ENCODE peak calls at places on chromosomes 6 and 20, in nine cellular contexts. One of them, this sample, is unnamed.

GRCh38 chr6:3540980-3541379 is 84.1 kb upstream of the SLC22A23 start:
- DNase-seq in WTC11: no peak
- DNase-seq in SHP77: no peak
- DNase-seq in ureter: no peak
- DNase-seq in stimulated activated CD8-positive, alpha-beta memory T cell treated with anti-CD3 and anti-CD28 coated beads, Interleukin-2, amount 100 ng/mL, for 48 hours: no peak
- DNase-seq in iPS-NIHi11: no peak
- DNase-seq in central memory CD4-positive, alpha-beta T cell: no peak
- DNase-seq in stimulated activated CD4-positive, alpha-beta T cell treated with anti-CD3 and anti-CD28 coated beads, Interleukin-2, amount 100 ng/mL, for 24 hours: no peak
- DNase-seq in fibroblast of pulmonary artery: no peak
- DNase-seq in this sample: no peak

GRCh38 chr6:24480705-24481104 is 8.7 kb downstream of the GPLD1 start:
- DNase-seq in WTC11: no peak
- DNase-seq in SHP77: no peak
- DNase-seq in ureter: no peak
- DNase-seq in stimulated activated CD8-positive, alpha-beta memory T cell treated with anti-CD3 and anti-CD28 coated beads, Interleukin-2, amount 100 ng/mL, for 48 hours: no peak
- DNase-seq in iPS-NIHi11: no peak
- DNase-seq in central memory CD4-positive, alpha-beta T cell: no peak
- DNase-seq in stimulated activated CD4-positive, alpha-beta T cell treated with anti-CD3 and anti-CD28 coated beads, Interleukin-2, amount 100 ng/mL, for 24 hours: no peak
- DNase-seq in fibroblast of pulmonary artery: no peak
- DNase-seq in this sample: no peak

GRCh38 chr20:39258253-39258652 is 296.1 kb downstream of the DHX35 start:
- DNase-seq in WTC11: no peak
- DNase-seq in SHP77: no peak
- DNase-seq in ureter: no peak
- DNase-seq in stimulated activated CD8-positive, alpha-beta memory T cell treated with anti-CD3 and anti-CD28 coated beads, Interleukin-2, amount 100 ng/mL, for 48 hours: no peak
- DNase-seq in iPS-NIHi11: no peak
- DNase-seq in central memory CD4-positive, alpha-beta T cell: no peak
- DNase-seq in stimulated activated CD4-positive, alpha-beta T cell treated with anti-CD3 and anti-CD28 coated beads, Interleukin-2, amount 100 ng/mL, for 24 hours: no peak
- DNase-seq in fibroblast of pulmonary artery: no peak
- DNase-seq in this sample: no peak

GRCh38 chr6:134593887-134594286 is 276.0 kb upstream of the SGK1 start:
- DNase-seq in WTC11: no peak
- DNase-seq in SHP77: peak; percentile 40
- DNase-seq in ureter: no peak
- DNase-seq in stimulated activated CD8-positive, alpha-beta memory T cell treated with anti-CD3 and anti-CD28 coated beads, Interleukin-2, amount 100 ng/mL, for 48 hours: no peak
- DNase-seq in iPS-NIHi11: no peak
- DNase-seq in central memory CD4-positive, alpha-beta T cell: no peak
- DNase-seq in stimulated activated CD4-positive, alpha-beta T cell treated with anti-CD3 and anti-CD28 coated beads, Interleukin-2, amount 100 ng/mL, for 24 hours: no peak
- DNase-seq in fibroblast of pulmonary artery: no peak
- DNase-seq in this sample: no peak

GRCh38 chr6:42402184-42402583 is 49.5 kb downstream of the TRERF1 start:
- DNase-seq in WTC11: no peak
- DNase-seq in SHP77: peak; percentile 3
- DNase-seq in ureter: no peak
- DNase-seq in stimulated activated CD8-positive, alpha-beta memory T cell treated with anti-CD3 and anti-CD28 coated beads, Interleukin-2, amount 100 ng/mL, for 48 hours: no peak
- DNase-seq in iPS-NIHi11: no peak
- DNase-seq in central memory CD4-positive, alpha-beta T cell: no peak
- DNase-seq in stimulated activated CD4-positive, alpha-beta T cell treated with anti-CD3 and anti-CD28 coated beads, Interleukin-2, amount 100 ng/mL, for 24 hours: peak; percentile 59
- DNase-seq in fibroblast of pulmonary artery: peak; percentile 38
- DNase-seq in this sample: no peak

GRCh38 chr6:14068133-14068532 is 49.4 kb upstream of the CD83 start:
- DNase-seq in WTC11: no peak
- DNase-seq in SHP77: no peak
- DNase-seq in ureter: no peak
- DNase-seq in stimulated activated CD8-positive, alpha-beta memory T cell treated with anti-CD3 and anti-CD28 coated beads, Interleukin-2, amount 100 ng/mL, for 48 hours: no peak
- DNase-seq in iPS-NIHi11: no peak
- DNase-seq in central memory CD4-positive, alpha-beta T cell: no peak
- DNase-seq in stimulated activated CD4-positive, alpha-beta T cell treated with anti-CD3 and anti-CD28 coated beads, Interleukin-2, amount 100 ng/mL, for 24 hours: no peak
- DNase-seq in fibroblast of pulmonary artery: peak; percentile 81
- DNase-seq in this sample: no peak

GRCh38 chr20:57622579-57623381 is 2.6 kb upstream of the ZBP1 start:
- DNase-seq in WTC11: peak; percentile 85
- DNase-seq in SHP77: peak; percentile 61
- DNase-seq in ureter: no peak
- DNase-seq in stimulated activated CD8-positive, alpha-beta memory T cell treated with anti-CD3 and anti-CD28 coated beads, Interleukin-2, amount 100 ng/mL, for 48 hours: no peak
- DNase-seq in iPS-NIHi11: peak; percentile 89
- DNase-seq in central memory CD4-positive, alpha-beta T cell: peak; percentile 58
- DNase-seq in stimulated activated CD4-positive, alpha-beta T cell treated with anti-CD3 and anti-CD28 coated beads, Interleukin-2, amount 100 ng/mL, for 24 hours: peak; percentile 73
- DNase-seq in fibroblast of pulmonary artery: peak; percentile 56
- DNase-seq in this sample: peak; percentile 80

GRCh38 chr6:53793318-53793975 is 1.4 kb upstream of the LRRC1 start:
- DNase-seq in WTC11: peak; percentile 38
- DNase-seq in SHP77: peak; percentile 61
- DNase-seq in ureter: peak; percentile 78
- DNase-seq in stimulated activated CD8-positive, alpha-beta memory T cell treated with anti-CD3 and anti-CD28 coated beads, Interleukin-2, amount 100 ng/mL, for 48 hours: peak; percentile 8
- DNase-seq in iPS-NIHi11: peak; percentile 65
- DNase-seq in central memory CD4-positive, alpha-beta T cell: peak; percentile 31
- DNase-seq in stimulated activated CD4-positive, alpha-beta T cell treated with anti-CD3 and anti-CD28 coated beads, Interleukin-2, amount 100 ng/mL, for 24 hours: peak; percentile 46
- DNase-seq in fibroblast of pulmonary artery: peak; percentile 62
- DNase-seq in this sample: peak; percentile 70

GRCh38 chr6:35725721-35726438 is 11.0 kb upstream of the ARMC12 start:
- DNase-seq in WTC11: no peak
- DNase-seq in SHP77: no peak
- DNase-seq in ureter: peak; percentile 77
- DNase-seq in stimulated activated CD8-positive, alpha-beta memory T cell treated with anti-CD3 and anti-CD28 coated beads, Interleukin-2, amount 100 ng/mL, for 48 hours: no peak
- DNase-seq in iPS-NIHi11: no peak
- DNase-seq in central memory CD4-positive, alpha-beta T cell: peak; percentile 19
- DNase-seq in stimulated activated CD4-positive, alpha-beta T cell treated with anti-CD3 and anti-CD28 coated beads, Interleukin-2, amount 100 ng/mL, for 24 hours: no peak
- DNase-seq in fibroblast of pulmonary artery: peak; percentile 87
- DNase-seq in this sample: peak; percentile 86

GRCh38 chr6:3292431-3293197 is 33.9 kb downstream of the PSMG4 start:
- DNase-seq in WTC11: peak; percentile 6
- DNase-seq in SHP77: no peak
- DNase-seq in ureter: no peak
- DNase-seq in stimulated activated CD8-positive, alpha-beta memory T cell treated with anti-CD3 and anti-CD28 coated beads, Interleukin-2, amount 100 ng/mL, for 48 hours: no peak
- DNase-seq in iPS-NIHi11: no peak
- DNase-seq in central memory CD4-positive, alpha-beta T cell: no peak
- DNase-seq in stimulated activated CD4-positive, alpha-beta T cell treated with anti-CD3 and anti-CD28 coated beads, Interleukin-2, amount 100 ng/mL, for 24 hours: no peak
- DNase-seq in fibroblast of pulmonary artery: no peak
- DNase-seq in this sample: peak; percentile 26

GRCh38 chr6:117449549-117450439 is 24.1 kb upstream of the ROS1 start:
- DNase-seq in WTC11: peak; percentile 33
- DNase-seq in SHP77: peak; percentile 29
- DNase-seq in ureter: peak; percentile 53
- DNase-seq in stimulated activated CD8-positive, alpha-beta memory T cell treated with anti-CD3 and anti-CD28 coated beads, Interleukin-2, amount 100 ng/mL, for 48 hours: peak; percentile 17
- DNase-seq in iPS-NIHi11: peak; percentile 22
- DNase-seq in central memory CD4-positive, alpha-beta T cell: peak; percentile 54
- DNase-seq in stimulated activated CD4-positive, alpha-beta T cell treated with anti-CD3 and anti-CD28 coated beads, Interleukin-2, amount 100 ng/mL, for 24 hours: peak; percentile 69
- DNase-seq in fibroblast of pulmonary artery: peak; percentile 91
- DNase-seq in this sample: no peak

GRCh38 chr6:86192123-86192522 is 549.4 kb upstream of the SYNCRIP start:
- DNase-seq in WTC11: no peak
- DNase-seq in SHP77: peak; percentile 3
- DNase-seq in ureter: no peak
- DNase-seq in stimulated activated CD8-positive, alpha-beta memory T cell treated with anti-CD3 and anti-CD28 coated beads, Interleukin-2, amount 100 ng/mL, for 48 hours: no peak
- DNase-seq in iPS-NIHi11: peak; percentile 25
- DNase-seq in central memory CD4-positive, alpha-beta T cell: no peak
- DNase-seq in stimulated activated CD4-positive, alpha-beta T cell treated with anti-CD3 and anti-CD28 coated beads, Interleukin-2, amount 100 ng/mL, for 24 hours: no peak
- DNase-seq in fibroblast of pulmonary artery: peak; percentile 4
- DNase-seq in this sample: no peak

GRCh38 chr20:50273601-50274491 is 83.2 kb downstream of the CEBPB start:
- DNase-seq in WTC11: peak; percentile 26
- DNase-seq in SHP77: no peak
- DNase-seq in ureter: no peak
- DNase-seq in stimulated activated CD8-positive, alpha-beta memory T cell treated with anti-CD3 and anti-CD28 coated beads, Interleukin-2, amount 100 ng/mL, for 48 hours: no peak
- DNase-seq in iPS-NIHi11: no peak
- DNase-seq in central memory CD4-positive, alpha-beta T cell: no peak
- DNase-seq in stimulated activated CD4-positive, alpha-beta T cell treated with anti-CD3 and anti-CD28 coated beads, Interleukin-2, amount 100 ng/mL, for 24 hours: no peak
- DNase-seq in fibroblast of pulmonary artery: no peak
- DNase-seq in this sample: no peak

GRCh38 chr6:150044621-150045145 is 19.4 kb upstream of the RAET1L start:
- DNase-seq in WTC11: no peak
- DNase-seq in SHP77: no peak
- DNase-seq in ureter: no peak
- DNase-seq in stimulated activated CD8-positive, alpha-beta memory T cell treated with anti-CD3 and anti-CD28 coated beads, Interleukin-2, amount 100 ng/mL, for 48 hours: no peak
- DNase-seq in iPS-NIHi11: no peak
- DNase-seq in central memory CD4-positive, alpha-beta T cell: no peak
- DNase-seq in stimulated activated CD4-positive, alpha-beta T cell treated with anti-CD3 and anti-CD28 coated beads, Interleukin-2, amount 100 ng/mL, for 24 hours: no peak
- DNase-seq in fibroblast of pulmonary artery: no peak
- DNase-seq in this sample: no peak

GRCh38 chr6:64270083-64270482 is 634.5 kb downstream of the PHF3 start:
- DNase-seq in WTC11: no peak
- DNase-seq in SHP77: no peak
- DNase-seq in ureter: no peak
- DNase-seq in stimulated activated CD8-positive, alpha-beta memory T cell treated with anti-CD3 and anti-CD28 coated beads, Interleukin-2, amount 100 ng/mL, for 48 hours: no peak
- DNase-seq in iPS-NIHi11: no peak
- DNase-seq in central memory CD4-positive, alpha-beta T cell: no peak
- DNase-seq in stimulated activated CD4-positive, alpha-beta T cell treated with anti-CD3 and anti-CD28 coated beads, Interleukin-2, amount 100 ng/mL, for 24 hours: no peak
- DNase-seq in fibroblast of pulmonary artery: no peak
- DNase-seq in this sample: no peak

GRCh38 chr6:39965716-39966115 is 31.5 kb upstream of the MOCS1 start:
- DNase-seq in WTC11: no peak
- DNase-seq in SHP77: no peak
- DNase-seq in ureter: no peak
- DNase-seq in stimulated activated CD8-positive, alpha-beta memory T cell treated with anti-CD3 and anti-CD28 coated beads, Interleukin-2, amount 100 ng/mL, for 48 hours: no peak
- DNase-seq in iPS-NIHi11: no peak
- DNase-seq in central memory CD4-positive, alpha-beta T cell: no peak
- DNase-seq in stimulated activated CD4-positive, alpha-beta T cell treated with anti-CD3 and anti-CD28 coated beads, Interleukin-2, amount 100 ng/mL, for 24 hours: no peak
- DNase-seq in fibroblast of pulmonary artery: no peak
- DNase-seq in this sample: no peak

GRCh38 chr6:107692351-107692750 is 131.8 kb downstream of the SCML4 start:
- DNase-seq in WTC11: no peak
- DNase-seq in SHP77: no peak
- DNase-seq in ureter: no peak
- DNase-seq in stimulated activated CD8-positive, alpha-beta memory T cell treated with anti-CD3 and anti-CD28 coated beads, Interleukin-2, amount 100 ng/mL, for 48 hours: no peak
- DNase-seq in iPS-NIHi11: no peak
- DNase-seq in central memory CD4-positive, alpha-beta T cell: no peak
- DNase-seq in stimulated activated CD4-positive, alpha-beta T cell treated with anti-CD3 and anti-CD28 coated beads, Interleukin-2, amount 100 ng/mL, for 24 hours: no peak
- DNase-seq in fibroblast of pulmonary artery: peak; percentile 81
- DNase-seq in this sample: no peak

GRCh38 chr6:30007132-30007764 is 53.8 kb upstream of the POLR1H start:
- DNase-seq in WTC11: peak; percentile 81
- DNase-seq in SHP77: no peak
- DNase-seq in ureter: no peak
- DNase-seq in stimulated activated CD8-positive, alpha-beta memory T cell treated with anti-CD3 and anti-CD28 coated beads, Interleukin-2, amount 100 ng/mL, for 48 hours: no peak
- DNase-seq in iPS-NIHi11: peak; percentile 46
- DNase-seq in central memory CD4-positive, alpha-beta T cell: peak; percentile 7
- DNase-seq in stimulated activated CD4-positive, alpha-beta T cell treated with anti-CD3 and anti-CD28 coated beads, Interleukin-2, amount 100 ng/mL, for 24 hours: peak; percentile 19
- DNase-seq in fibroblast of pulmonary artery: no peak
- DNase-seq in this sample: peak; percentile 82

GRCh38 chr6:100346828-100347227 is 117.9 kb downstream of the SIM1 start:
- DNase-seq in WTC11: no peak
- DNase-seq in SHP77: no peak
- DNase-seq in ureter: no peak
- DNase-seq in stimulated activated CD8-positive, alpha-beta memory T cell treated with anti-CD3 and anti-CD28 coated beads, Interleukin-2, amount 100 ng/mL, for 48 hours: no peak
- DNase-seq in iPS-NIHi11: no peak
- DNase-seq in central memory CD4-positive, alpha-beta T cell: no peak
- DNase-seq in stimulated activated CD4-positive, alpha-beta T cell treated with anti-CD3 and anti-CD28 coated beads, Interleukin-2, amount 100 ng/mL, for 24 hours: no peak
- DNase-seq in fibroblast of pulmonary artery: peak; percentile 77
- DNase-seq in this sample: no peak

GRCh38 chr6:40268166-40268958 is 318.8 kb downstream of the LRFN2 start:
- DNase-seq in WTC11: no peak
- DNase-seq in SHP77: no peak
- DNase-seq in ureter: no peak
- DNase-seq in stimulated activated CD8-positive, alpha-beta memory T cell treated with anti-CD3 and anti-CD28 coated beads, Interleukin-2, amount 100 ng/mL, for 48 hours: no peak
- DNase-seq in iPS-NIHi11: no peak
- DNase-seq in central memory CD4-positive, alpha-beta T cell: no peak
- DNase-seq in stimulated activated CD4-positive, alpha-beta T cell treated with anti-CD3 and anti-CD28 coated beads, Interleukin-2, amount 100 ng/mL, for 24 hours: no peak
- DNase-seq in fibroblast of pulmonary artery: no peak
- DNase-seq in this sample: no peak

GRCh38 chr20:50758469-50758868 is 27.1 kb downstream of the PARD6B start:
- DNase-seq in WTC11: no peak
- DNase-seq in SHP77: no peak
- DNase-seq in ureter: no peak
- DNase-seq in stimulated activated CD8-positive, alpha-beta memory T cell treated with anti-CD3 and anti-CD28 coated beads, Interleukin-2, amount 100 ng/mL, for 48 hours: no peak
- DNase-seq in iPS-NIHi11: no peak
- DNase-seq in central memory CD4-positive, alpha-beta T cell: no peak
- DNase-seq in stimulated activated CD4-positive, alpha-beta T cell treated with anti-CD3 and anti-CD28 coated beads, Interleukin-2, amount 100 ng/mL, for 24 hours: no peak
- DNase-seq in fibroblast of pulmonary artery: no peak
- DNase-seq in this sample: no peak

GRCh38 chr6:99514089-99514488 is 1.1 kb downstream of the USP45 start:
- DNase-seq in WTC11: no peak
- DNase-seq in SHP77: no peak
- DNase-seq in ureter: no peak
- DNase-seq in stimulated activated CD8-positive, alpha-beta memory T cell treated with anti-CD3 and anti-CD28 coated beads, Interleukin-2, amount 100 ng/mL, for 48 hours: no peak
- DNase-seq in iPS-NIHi11: peak; percentile 12
- DNase-seq in central memory CD4-positive, alpha-beta T cell: no peak
- DNase-seq in stimulated activated CD4-positive, alpha-beta T cell treated with anti-CD3 and anti-CD28 coated beads, Interleukin-2, amount 100 ng/mL, for 24 hours: no peak
- DNase-seq in fibroblast of pulmonary artery: no peak
- DNase-seq in this sample: no peak

GRCh38 chr6:163579880-163580295 is 165.4 kb downstream of the QKI start:
- DNase-seq in WTC11: no peak
- DNase-seq in SHP77: no peak
- DNase-seq in ureter: no peak
- DNase-seq in stimulated activated CD8-positive, alpha-beta memory T cell treated with anti-CD3 and anti-CD28 coated beads, Interleukin-2, amount 100 ng/mL, for 48 hours: no peak
- DNase-seq in iPS-NIHi11: peak; percentile 36
- DNase-seq in central memory CD4-positive, alpha-beta T cell: no peak
- DNase-seq in stimulated activated CD4-positive, alpha-beta T cell treated with anti-CD3 and anti-CD28 coated beads, Interleukin-2, amount 100 ng/mL, for 24 hours: no peak
- DNase-seq in fibroblast of pulmonary artery: no peak
- DNase-seq in this sample: no peak

GRCh38 chr6:166772518-166772917 is 145.5 kb upstream of the RPS6KA2 start:
- DNase-seq in WTC11: peak; percentile 65
- DNase-seq in SHP77: peak; percentile 22
- DNase-seq in ureter: peak; percentile 38
- DNase-seq in stimulated activated CD8-positive, alpha-beta memory T cell treated with anti-CD3 and anti-CD28 coated beads, Interleukin-2, amount 100 ng/mL, for 48 hours: no peak
- DNase-seq in iPS-NIHi11: peak; percentile 56
- DNase-seq in central memory CD4-positive, alpha-beta T cell: no peak
- DNase-seq in stimulated activated CD4-positive, alpha-beta T cell treated with anti-CD3 and anti-CD28 coated beads, Interleukin-2, amount 100 ng/mL, for 24 hours: no peak
- DNase-seq in fibroblast of pulmonary artery: no peak
- DNase-seq in this sample: no peak

GRCh38 chr20:61311656-61312387 is 59.8 kb downstream of the CDH4 start:
- DNase-seq in WTC11: no peak
- DNase-seq in SHP77: no peak
- DNase-seq in ureter: no peak
- DNase-seq in stimulated activated CD8-positive, alpha-beta memory T cell treated with anti-CD3 and anti-CD28 coated beads, Interleukin-2, amount 100 ng/mL, for 48 hours: no peak
- DNase-seq in iPS-NIHi11: no peak
- DNase-seq in central memory CD4-positive, alpha-beta T cell: no peak
- DNase-seq in stimulated activated CD4-positive, alpha-beta T cell treated with anti-CD3 and anti-CD28 coated beads, Interleukin-2, amount 100 ng/mL, for 24 hours: no peak
- DNase-seq in fibroblast of pulmonary artery: no peak
- DNase-seq in this sample: no peak

GRCh38 chr20:9287062-9287461 is 218.2 kb downstream of the PLCB4 start:
- DNase-seq in WTC11: no peak
- DNase-seq in SHP77: no peak
- DNase-seq in ureter: no peak
- DNase-seq in stimulated activated CD8-positive, alpha-beta memory T cell treated with anti-CD3 and anti-CD28 coated beads, Interleukin-2, amount 100 ng/mL, for 48 hours: no peak
- DNase-seq in iPS-NIHi11: no peak
- DNase-seq in central memory CD4-positive, alpha-beta T cell: no peak
- DNase-seq in stimulated activated CD4-positive, alpha-beta T cell treated with anti-CD3 and anti-CD28 coated beads, Interleukin-2, amount 100 ng/mL, for 24 hours: no peak
- DNase-seq in fibroblast of pulmonary artery: no peak
- DNase-seq in this sample: no peak

GRCh38 chr6:34439442-34439841 is 13.6 kb upstream of the RPS10 start:
- DNase-seq in WTC11: no peak
- DNase-seq in SHP77: no peak
- DNase-seq in ureter: no peak
- DNase-seq in stimulated activated CD8-positive, alpha-beta memory T cell treated with anti-CD3 and anti-CD28 coated beads, Interleukin-2, amount 100 ng/mL, for 48 hours: no peak
- DNase-seq in iPS-NIHi11: no peak
- DNase-seq in central memory CD4-positive, alpha-beta T cell: no peak
- DNase-seq in stimulated activated CD4-positive, alpha-beta T cell treated with anti-CD3 and anti-CD28 coated beads, Interleukin-2, amount 100 ng/mL, for 24 hours: no peak
- DNase-seq in fibroblast of pulmonary artery: no peak
- DNase-seq in this sample: no peak

GRCh38 chr20:46283426-46283825 is 24.9 kb downstream of the CDH22 start:
- DNase-seq in WTC11: no peak
- DNase-seq in SHP77: no peak
- DNase-seq in ureter: no peak
- DNase-seq in stimulated activated CD8-positive, alpha-beta memory T cell treated with anti-CD3 and anti-CD28 coated beads, Interleukin-2, amount 100 ng/mL, for 48 hours: no peak
- DNase-seq in iPS-NIHi11: no peak
- DNase-seq in central memory CD4-positive, alpha-beta T cell: no peak
- DNase-seq in stimulated activated CD4-positive, alpha-beta T cell treated with anti-CD3 and anti-CD28 coated beads, Interleukin-2, amount 100 ng/mL, for 24 hours: no peak
- DNase-seq in fibroblast of pulmonary artery: no peak
- DNase-seq in this sample: no peak

GRCh38 chr6:37624606-37625574 is 72.8 kb downstream of the MDGA1 start:
- DNase-seq in WTC11: no peak
- DNase-seq in SHP77: peak; percentile 26
- DNase-seq in ureter: peak; percentile 73
- DNase-seq in stimulated activated CD8-positive, alpha-beta memory T cell treated with anti-CD3 and anti-CD28 coated beads, Interleukin-2, amount 100 ng/mL, for 48 hours: peak; percentile 16
- DNase-seq in iPS-NIHi11: peak; percentile 75
- DNase-seq in central memory CD4-positive, alpha-beta T cell: no peak
- DNase-seq in stimulated activated CD4-positive, alpha-beta T cell treated with anti-CD3 and anti-CD28 coated beads, Interleukin-2, amount 100 ng/mL, for 24 hours: no peak
- DNase-seq in fibroblast of pulmonary artery: no peak
- DNase-seq in this sample: peak; percentile 89

GRCh38 chr6:97215157-97215769 is 67.8 kb downstream of the MMS22L start:
- DNase-seq in WTC11: peak; percentile 34
- DNase-seq in SHP77: peak; percentile 1
- DNase-seq in ureter: no peak
- DNase-seq in stimulated activated CD8-positive, alpha-beta memory T cell treated with anti-CD3 and anti-CD28 coated beads, Interleukin-2, amount 100 ng/mL, for 48 hours: no peak
- DNase-seq in iPS-NIHi11: peak; percentile 31
- DNase-seq in central memory CD4-positive, alpha-beta T cell: no peak
- DNase-seq in stimulated activated CD4-positive, alpha-beta T cell treated with anti-CD3 and anti-CD28 coated beads, Interleukin-2, amount 100 ng/mL, for 24 hours: no peak
- DNase-seq in fibroblast of pulmonary artery: peak; percentile 77
- DNase-seq in this sample: no peak

This sample was measured in upper lobe of right lung.